ENCODE peak calls at places on chromosomes 13 and 19, in nine cellular contexts. P is fibroblast of lung, W is AG04449, L is heart right ventricle, F is foreskin fibroblast, Q is astrocyte of the spinal cord, E is H1, B is AG09309, N is transverse colon. T is an unnamed sample.

GRCh38 chr13:85565652-85566051 is 233.6 kb downstream of the SLITRK6 start:
- DNase-seq in P (no peak), W (no peak), L (no peak), F (no peak), Q (no peak), E (no peak), B (no peak), N (no peak), T (no peak)

GRCh38 chr19:13835791-13836723 is 40.8 kb downstream of the ZSWIM4 start:
- DNase-seq in P (no peak), W (no peak), L (peak; percentile 55), F (no peak), Q (peak; percentile 40), E (no peak), B (no peak), N (no peak), T (peak; percentile 29)

GRCh38 chr13:98556968-98557591 is 19.8 kb downstream of the STK24 start:
- DNase-seq in P (no peak), W (no peak), L (no peak), F (no peak), Q (no peak), E (no peak), B (no peak), N (no peak), T (peak; percentile 29)

GRCh38 chr13:94139393-94139995 is 340.0 kb downstream of the DCT start:
- DNase-seq in P (no peak), W (no peak), L (no peak), F (no peak), Q (peak; percentile 17), E (no peak), B (no peak), N (no peak), T (no peak)

GRCh38 chr19:34365463-34366401 is 736 bp downstream of the GPI start:
- DNase-seq in P (peak; percentile 35), W (no peak), L (peak; percentile 52), F (peak; percentile 34), Q (peak; percentile 27), E (peak; percentile 60), B (no peak), N (peak; percentile 56), T (peak; percentile 35)

GRCh38 chr13:113020323-113021080 is 51.5 kb downstream of the MCF2L start:
- DNase-seq in P (no peak), W (no peak), L (peak; percentile 5), F (no peak), Q (no peak), E (no peak), B (no peak), N (no peak), T (no peak)

GRCh38 chr19:35856546-35857149 is at the start of gene KIRREL2:
- DNase-seq in P (no peak), W (no peak), L (no peak), F (no peak), Q (no peak), E (peak; percentile 90), B (no peak), N (no peak), T (no peak)

GRCh38 chr19:46821512-46822359 is 28.9 kb downstream of the AP2S1 start:
- DNase-seq in P (no peak), W (no peak), L (peak; percentile 42), F (no peak), Q (no peak), E (no peak), B (no peak), N (peak; percentile 67), T (no peak)

GRCh38 chr13:20129076-20129475 is 31.8 kb downstream of the GJA3 start:
- DNase-seq in P (no peak), W (no peak), L (no peak), F (no peak), Q (no peak), E (no peak), B (no peak), N (no peak), T (no peak)

GRCh38 chr19:48717059-48717395 is 2.5 kb downstream of the MAMSTR start:
- DNase-seq in P (peak; percentile 37), W (no peak), L (no peak), F (no peak), Q (no peak), E (no peak), B (no peak), N (no peak), T (no peak)

GRCh38 chr13:54383604-54384003 is 1355.0 kb downstream of the OLFM4 start:
- DNase-seq in P (no peak), W (no peak), L (no peak), F (no peak), Q (no peak), E (no peak), B (no peak), N (no peak), T (no peak)

GRCh38 chr13:94232161-94232560 is 247.3 kb downstream of the DCT start:
- DNase-seq in P (no peak), W (no peak), L (no peak), F (no peak), Q (no peak), E (no peak), B (no peak), N (no peak), T (no peak)

GRCh38 chr19:14450168-14450874 is 17.2 kb downstream of the PKN1 start:
- DNase-seq in P (no peak), W (no peak), L (peak; percentile 35), F (no peak), Q (no peak), E (peak; percentile 99), B (no peak), N (no peak), T (no peak)

GRCh38 chr19:5313307-5313706 is 27.3 kb downstream of the PTPRS start:
- DNase-seq in P (no peak), W (no peak), L (no peak), F (no peak), Q (no peak), E (no peak), B (no peak), N (no peak), T (no peak)

GRCh38 chr13:95438297-95438696 is 114.2 kb upstream of the CLDN10 start:
- DNase-seq in P (no peak), W (no peak), L (no peak), F (no peak), Q (no peak), E (no peak), B (no peak), N (no peak), T (no peak)
- TF ChIP-seq CTCF in P (no peak), W (no peak), L (no peak), F (no peak), Q (no peak), E (no peak), B (no peak), N (no peak), T (no peak)

GRCh38 chr13:48978942-48979601 is 3.4 kb downstream of the FNDC3A start:
- DNase-seq in P (no peak), W (no peak), L (no peak), F (no peak), Q (no peak), E (no peak), B (no peak), N (no peak), T (no peak)
- H3K4me3 ChIP-seq in P (peak overlapping the region; percentile 92), W (no peak overlapping the region), L (no peak overlapping the region), F (peak overlapping the region; percentile 87), Q (no peak overlapping the region), E (peak overlapping the region; percentile 97), B (no peak overlapping the region), N (no peak overlapping the region), T (no peak overlapping the region)

GRCh38 chr19:11202488-11203193 is 5.3 kb upstream of the KANK2 start:
- DNase-seq in P (no peak), W (no peak), L (no peak), F (no peak), Q (no peak), E (no peak), B (no peak), N (no peak), T (no peak)

GRCh38 chr19:11203194-11204075 is 6.1 kb upstream of the KANK2 start:
- DNase-seq in P (peak; percentile 97), W (peak; percentile 34), L (peak; percentile 81), F (peak; percentile 86), Q (peak; percentile 73), E (peak; percentile 88), B (peak; percentile 67), N (peak; percentile 67), T (no peak)

GRCh38 chr19:11204943-11205349 is 7.6 kb upstream of the KANK2 start:
- DNase-seq in P (no peak), W (no peak), L (no peak), F (no peak), Q (no peak), E (no peak), B (no peak), N (no peak), T (no peak)

GRCh38 chr19:11205939-11206570 is 8.7 kb upstream of the KANK2 start:
- DNase-seq in P (no peak), W (no peak), L (no peak), F (no peak), Q (no peak), E (no peak), B (no peak), N (no peak), T (no peak)

DNA sequence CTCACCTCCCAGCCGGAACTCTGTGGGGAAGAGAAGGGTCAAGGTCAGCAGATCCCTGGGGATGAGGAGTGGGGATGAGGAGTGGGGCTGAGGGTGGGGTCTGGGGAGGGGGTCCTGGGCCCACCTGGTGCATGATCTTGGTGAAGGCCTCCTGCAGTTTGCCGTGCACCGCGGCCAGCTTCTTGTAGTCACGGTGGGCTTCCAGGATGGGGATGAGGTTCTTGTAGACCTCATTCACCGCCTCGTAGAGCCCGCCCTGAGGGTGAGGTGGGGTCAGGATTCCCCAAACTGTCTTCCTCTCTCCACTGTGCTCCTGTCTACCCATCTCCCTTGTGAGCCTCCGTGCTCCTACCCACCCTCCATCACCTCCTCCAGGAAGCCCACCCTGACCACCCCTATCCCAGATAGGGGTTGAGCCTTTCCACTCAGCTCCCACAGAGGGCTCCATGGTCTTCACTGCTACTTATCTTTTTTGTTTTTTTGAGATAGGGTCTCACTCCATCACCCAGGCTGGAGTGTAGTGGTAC is 6.8 kb upstream of the KANK2 start:
- DNase-seq in P (no peak), W (no peak), L (no peak), F (no peak), Q (no peak), E (no peak), B (no peak), N (no peak), T (no peak)
- TF ChIP-seq CTCF in P (no peak), W (no peak), L (no peak), F (no peak), Q (no peak), E (no peak), B (no peak), N (no peak), T (no peak)

DNA sequence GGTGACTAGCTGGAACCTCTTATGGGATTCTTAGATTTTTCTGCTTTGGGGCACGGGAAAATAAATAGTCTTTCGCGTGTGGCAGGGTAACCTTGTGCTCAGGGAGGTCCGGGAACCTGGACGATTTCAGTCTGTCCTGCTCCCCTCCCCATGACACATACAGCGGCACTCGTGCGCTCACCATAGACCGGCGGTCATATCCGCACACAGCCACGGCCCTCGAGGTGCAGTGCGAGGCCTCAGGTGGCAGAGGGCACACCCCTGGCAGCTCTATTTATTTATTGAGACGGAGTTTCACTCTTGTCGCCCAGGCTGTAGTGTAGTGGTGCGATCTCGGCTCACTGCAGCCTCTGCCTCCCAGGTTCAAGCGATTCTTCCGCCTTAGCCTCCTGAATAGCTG is 3.0 kb downstream of the ONECUT3 start:
- DNase-seq in P (no peak), W (no peak), L (no peak), F (no peak), Q (no peak), E (no peak), B (no peak), N (no peak), T (peak; percentile 15)
- H3K4me3 ChIP-seq in P (no peak overlapping the region), W (no peak overlapping the region), L (no peak overlapping the region), F (no peak overlapping the region), Q (no peak overlapping the region), E (no peak overlapping the region), B (no peak overlapping the region), N (no peak overlapping the region), T (no peak overlapping the region)

GRCh38 chr19:57583521-57584416 is at the start of gene ZIK1:
- DNase-seq in P (peak; percentile 96), W (peak; percentile 49), L (peak; percentile 88), F (peak; percentile 94), Q (peak; percentile 95), E (peak; percentile 90), B (peak; percentile 76), N (peak; percentile 84), T (peak; percentile 90)
- TF ChIP-seq CTCF in P (no peak), W (no peak), L (peak; percentile 48), F (no peak), Q (no peak), E (peak; percentile 15), B (peak; percentile 13), N (no peak), T (peak; percentile 2)